ENCODE peak calls at places on chromosomes 5 and 9, in four cellular contexts. K, F, M and V are unnamed samples.

GRCh38 chr5:78803386-78803785 is 154.8 kb upstream of the LHFPL2 start:
- DNase-seq in K (no peak), F (peak; percentile 24), M (no peak), V (peak; percentile 41)

GRCh38 chr9:113511856-113512761 is 48.6 kb downstream of the RGS3 start:
- DNase-seq in F (no peak), K (peak; percentile 91), M (peak; percentile 68), V (no peak)

GRCh38 chr5:146003852-146004251 is 67.5 kb downstream of the SH3RF2 start:
- DNase-seq in F (no peak), M (no peak), K (no peak), V (no peak)

GRCh38 chr5:174115226-174115625 is 69.7 kb downstream of the NSG2 start:
- DNase-seq in M (no peak), K (no peak), F (no peak), V (no peak)

GRCh38 chr9:134438204-134438788 is 112.0 kb downstream of the RXRA start:
- DNase-seq in M (no peak), K (no peak), F (no peak), V (no peak)

GRCh38 chr5:92581249-92581648 is 999.8 kb downstream of the NR2F1-AS1 start:
- DNase-seq in K (no peak), F (no peak), M (no peak), V (no peak)

GRCh38 chr5:115480245-115480644 is 64.3 kb downstream of the FEM1C start:
- DNase-seq in F (no peak), K (no peak), M (no peak), V (no peak)

GRCh38 chr5:122141751-122142150 is 12.4 kb downstream of the ZNF474 start:
- DNase-seq in K (no peak), F (no peak), M (no peak), V (no peak)

GRCh38 chr9:114249424-114250234 is 73.3 kb upstream of the ORM1 start:
- DNase-seq in M (no peak), F (no peak), K (no peak), V (no peak)

GRCh38 chr5:2320611-2321010 is 430.9 kb downstream of the IRX2 start:
- DNase-seq in K (no peak), F (no peak), M (no peak), V (no peak)

GRCh38 chr5:170429014-170429413 is 39.8 kb upstream of the KCNMB1 start:
- DNase-seq in K (no peak), F (no peak), M (no peak), V (no peak)

GRCh38 chr5:170441385-170441784 is 52.2 kb upstream of the KCNMB1 start:
- DNase-seq in M (no peak), F (no peak), K (no peak), V (no peak)

GRCh38 chr5:141742866-141743651 is 61.0 kb upstream of the ARAP3 start:
- DNase-seq in F (no peak), K (peak; percentile 35), M (no peak), V (no peak)

GRCh38 chr5:65790371-65791163 is 68.6 kb downstream of the NLN start:
- DNase-seq in F (no peak), K (no peak), M (peak; percentile 3), V (no peak)

GRCh38 chr5:132499440-132500243 is 9.1 kb upstream of the IRF1 start:
- DNase-seq in K (no peak), F (peak; percentile 17), M (no peak), V (no peak)

GRCh38 chr5:52989025-52989780 is at the start of gene ITGA2:
- DNase-seq in K (peak; percentile 58), M (no peak), F (peak; percentile 48), V (peak; percentile 39)

GRCh38 chr9:99368341-99369326 is 146.6 kb downstream of the SEC61B start:
- DNase-seq in M (no peak), K (peak; percentile 45), F (no peak), V (no peak)

GRCh38 chr5:181114844-181115778 is 15.9 kb downstream of the OR2V1 start:
- DNase-seq in M (no peak), K (no peak), F (no peak), V (peak; percentile 36)

GRCh38 chr9:68560131-68560844 is 19.6 kb upstream of the TMEM252 start:
- DNase-seq in K (peak; percentile 43), M (no peak), F (no peak), V (peak; percentile 54)

GRCh38 chr5:139243425-139243965 is 45.3 kb upstream of the SIL1 start:
- DNase-seq in M (no peak), K (no peak), F (no peak), V (no peak)

GRCh38 chr5:173880306-173880985 is 7.7 kb upstream of the CPEB4 start:
- DNase-seq in F (no peak), M (no peak), K (no peak), V (no peak)

GRCh38 chr9:109098960-109099308 is 20.8 kb downstream of the TMEM245 start:
- DNase-seq in M (no peak), F (no peak), K (no peak), V (no peak)

GRCh38 chr9:122827759-122828090 is 663 bp downstream of the PDCL start:
- DNase-seq in F (no peak), M (no peak), K (no peak), V (no peak)

GRCh38 chr5:167950126-167950721 is 341.2 kb upstream of the WWC1 start:
- DNase-seq in K (no peak), M (no peak), F (peak; percentile 30), V (no peak)

GRCh38 chr9:83698976-83699585 is 8.7 kb downstream of the UBQLN1 start:
- DNase-seq in K (no peak), M (no peak), F (no peak), V (no peak)

GRCh38 chr5:180142008-180142803 is 66.8 kb downstream of the RASGEF1C start:
- DNase-seq in K (no peak), F (peak; percentile 1), M (no peak), V (no peak)

GRCh38 chr5:56761486-56761885 is 53.9 kb upstream of the MAP3K1 start:
- DNase-seq in K (no peak), M (no peak), F (no peak), V (no peak)

GRCh38 chr5:56760723-56761122 is 54.6 kb upstream of the MAP3K1 start:
- DNase-seq in M (no peak), K (no peak), F (no peak), V (no peak)

GRCh38 chr5:56759521-56759920 is 55.8 kb upstream of the MAP3K1 start:
- DNase-seq in F (peak; percentile 61), M (no peak), K (no peak), V (no peak)

GRCh38 chr5:56751914-56752313 is 63.4 kb upstream of the MAP3K1 start:
- DNase-seq in F (no peak), M (no peak), K (no peak), V (no peak)

GRCh38 chr5:56757077-56757476 is 58.3 kb upstream of the MAP3K1 start:
- DNase-seq in K (no peak), F (peak; percentile 70), M (no peak), V (no peak)
- TF ChIP-seq CTCF in K (no peak), F (no peak), M (no peak), V (no peak)

DNA sequence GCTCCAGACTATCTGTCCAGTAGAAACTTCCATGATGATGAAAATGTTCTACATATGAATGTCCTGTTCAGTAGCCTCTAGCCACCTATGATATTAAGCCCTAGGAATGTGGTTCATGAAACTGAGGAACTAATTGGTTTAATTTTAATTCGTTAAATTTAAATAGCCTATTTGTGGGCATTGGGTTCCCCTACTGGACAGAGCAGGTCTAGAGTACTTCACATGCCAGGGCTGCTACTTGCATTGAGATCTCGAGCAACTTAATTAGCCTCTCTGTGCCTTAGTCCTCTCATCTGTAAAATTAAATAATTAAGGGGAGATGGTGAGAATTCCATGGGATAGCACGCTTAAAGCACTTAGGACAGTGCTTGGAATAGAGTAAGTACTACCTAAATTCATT is 160.0 kb downstream of the PAPPA start:
- DNase-seq in M (no peak), K (no peak), F (no peak), V (no peak)
- TF ChIP-seq CTCF in M (no peak), K (peak; percentile 18), F (no peak), V (no peak)

DNA sequence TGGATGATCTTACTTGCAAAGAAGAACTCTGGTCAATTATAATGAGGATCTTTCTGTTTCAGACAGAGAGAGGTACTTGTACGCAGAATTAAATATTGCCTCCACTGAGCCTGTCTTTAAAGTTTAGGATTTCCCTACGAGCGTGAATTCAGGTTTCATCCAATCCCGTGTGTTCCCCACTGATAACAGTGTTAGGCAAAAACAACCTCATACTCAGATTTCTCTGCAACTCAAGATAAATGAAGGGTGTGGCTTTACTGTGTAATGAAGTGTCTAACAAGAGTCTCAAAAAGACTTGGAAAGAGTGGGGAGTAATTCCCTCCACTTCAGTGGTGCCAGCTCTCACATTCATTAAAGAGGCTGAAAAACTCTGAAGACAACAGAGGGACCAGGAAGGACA is 53.2 kb upstream of the ACO1 start:
- DNase-seq in K (no peak), M (no peak), F (no peak), V (no peak)
- TF ChIP-seq CTCF in K (no peak), M (no peak), F (no peak), V (no peak)

DNA sequence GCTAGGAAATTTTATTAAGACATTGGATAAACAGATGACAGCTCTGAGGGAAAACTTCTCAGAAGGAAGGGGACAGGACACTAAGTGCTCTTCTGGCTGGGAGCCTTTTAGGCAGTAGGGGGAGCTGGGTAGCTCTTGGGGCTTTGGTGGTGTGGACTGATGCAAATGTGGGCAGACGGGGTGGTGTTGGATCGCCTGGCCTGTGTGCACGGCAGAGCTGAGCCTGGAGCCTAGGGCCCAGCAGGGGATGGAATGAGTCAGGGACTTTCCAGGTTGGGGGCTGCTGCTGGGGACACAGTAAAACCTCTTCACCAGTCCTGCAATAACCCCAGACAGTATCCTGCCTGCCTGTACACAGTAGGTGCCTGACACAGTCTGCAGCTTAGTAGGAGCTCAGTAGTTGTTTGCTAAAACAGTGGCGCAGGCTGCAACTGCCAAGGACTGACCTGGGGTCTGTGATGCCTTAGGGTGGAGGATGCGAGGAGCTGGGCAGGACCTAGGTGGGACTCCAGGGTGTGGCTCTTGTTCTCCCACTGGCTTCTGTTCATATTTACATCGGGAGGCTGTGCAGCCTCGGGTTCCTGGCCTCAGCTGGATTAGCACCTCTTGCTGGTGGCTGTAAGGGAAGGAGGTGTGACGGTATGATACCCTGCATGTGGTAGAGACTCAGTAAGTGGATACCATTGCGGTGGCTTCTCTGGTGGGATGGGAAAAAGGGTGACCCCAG is 83.8 kb downstream of the DAB2IP start:
- DNase-seq in K (peak; percentile 48), F (no peak), M (no peak), V (peak; percentile 62)
- TF ChIP-seq CTCF in K (peak; percentile 65), F (no peak), M (peak; percentile 51), V (no peak)

GRCh38 chr5:16849821-16850220 is 86.3 kb downstream of the MYO10 start:
- DNase-seq in F (no peak), M (no peak), K (no peak), V (no peak)

GRCh38 chr5:16842916-16843315 is 93.2 kb downstream of the MYO10 start:
- DNase-seq in M (no peak), F (no peak), K (no peak), V (no peak)

GRCh38 chr5:16841416-16841815 is 94.7 kb downstream of the MYO10 start:
- DNase-seq in M (no peak), K (no peak), F (no peak), V (no peak)

GRCh38 chr5:16849181-16849580 is 86.9 kb downstream of the MYO10 start:
- DNase-seq in F (no peak), K (no peak), M (no peak), V (no peak)

DNA sequence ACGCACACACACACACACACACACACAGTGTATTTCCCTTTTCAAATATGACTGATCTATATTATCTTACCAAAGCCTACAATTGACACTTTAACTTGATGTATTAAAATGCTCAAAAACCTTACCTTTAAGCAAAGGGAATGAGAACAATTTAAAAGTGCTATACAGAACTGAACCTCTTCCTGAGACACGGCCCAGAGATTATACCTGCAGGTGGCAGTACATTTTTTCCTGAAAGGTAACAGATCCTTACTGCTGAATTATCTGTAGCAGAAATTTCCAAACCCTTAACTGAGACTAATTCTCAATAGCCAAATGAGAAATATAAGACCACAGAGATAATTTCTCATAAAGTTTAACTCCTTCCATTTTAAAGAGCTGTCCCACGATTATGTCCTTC is 91.1 kb downstream of the MYO10 start:
- DNase-seq in M (no peak), K (no peak), F (no peak), V (no peak)
- TF ChIP-seq CTCF in M (no peak), K (peak; percentile 22), F (no peak), V (no peak)